ENCODE peak calls at places on chromosomes 5 and 9, in five cellular contexts. I, V, Q, D and T are unnamed samples.

GRCh38 chr9:124345751-124346281 is 69.4 kb downstream of the PSMB7 start:
- DNase-seq in Q (peak; percentile 47), I (no peak), V (no peak), D (no peak), T (no peak)

GRCh38 chr5:107915413-107915812 is 244.7 kb upstream of the EFNA5 start:
- DNase-seq in V (no peak), I (no peak), Q (no peak), D (peak; percentile 13), T (no peak)

GRCh38 chr9:133125706-133126696 is 5.0 kb upstream of the RALGDS start:
- DNase-seq in Q (peak; percentile 68), V (no peak), D (peak; percentile 73), I (peak; percentile 45), T (no peak)

GRCh38 chr5:36242534-36243144 is 914 bp upstream of the NADK2 start:
- DNase-seq in D (no peak), I (peak; percentile 9), Q (no peak), V (no peak), T (no peak)

GRCh38 chr9:133147412-133148271 is 16.1 kb downstream of the GBGT1 start:
- DNase-seq in D (peak; percentile 59), Q (peak; percentile 87), I (peak; percentile 88), V (peak; percentile 76), T (peak; percentile 92)

GRCh38 chr9:135615666-135616620 is 23.4 kb downstream of the GLT6D1 start:
- DNase-seq in Q (no peak), V (no peak), D (no peak), I (no peak), T (no peak)

GRCh38 chr9:133824802-133825186 is 86.6 kb upstream of the SARDH start:
- DNase-seq in I (no peak), Q (no peak), V (no peak), D (no peak), T (no peak)

GRCh38 chr5:87394407-87394806 is 18.3 kb downstream of the CCNH start:
- DNase-seq in V (peak; percentile 8), D (peak; percentile 77), Q (no peak), I (no peak), T (no peak)

GRCh38 chr9:133786371-133786753 is 48.2 kb upstream of the SARDH start:
- DNase-seq in V (no peak), D (no peak), I (peak; percentile 22), Q (no peak), T (no peak)

GRCh38 chr5:75588666-75589065 is 22.6 kb upstream of the ANKDD1B start:
- DNase-seq in D (peak; percentile 57), Q (no peak), V (no peak), I (no peak), T (peak; percentile 49)

GRCh38 chr5:173907686-173908371 is 19.7 kb downstream of the CPEB4 start:
- DNase-seq in D (no peak), I (no peak), Q (no peak), V (no peak), T (no peak)
- H3K4me1 ChIP-seq in D (peaks cover 29% of the 10 kb centered on the region), I (peaks cover 11% of the 10 kb centered on the region), Q (peaks cover 51% of the 10 kb centered on the region), V (no peaks in the 10 kb centered on the region), T (peaks cover 1% of the 10 kb centered on the region)

DNA sequence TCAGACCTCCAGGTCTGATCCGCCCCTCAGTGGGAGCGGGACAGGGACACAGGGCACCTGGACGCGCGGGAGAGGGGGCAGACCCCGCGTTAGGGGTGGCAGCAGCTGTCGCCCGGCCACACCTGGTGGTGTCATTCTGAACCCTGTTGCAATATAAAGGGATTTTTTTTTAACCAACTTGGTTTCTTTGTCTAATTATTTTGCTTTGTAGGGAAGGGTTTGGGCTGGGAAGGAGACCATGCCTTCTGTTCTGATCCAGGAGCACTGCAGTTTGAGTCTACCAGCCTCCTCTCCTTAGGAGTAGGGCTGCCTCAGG is 10.9 kb upstream of the ASS1 start:
- DNase-seq in Q (no peak), V (no peak), D (no peak), I (no peak), T (no peak)
- H3K4me3 ChIP-seq in Q (no peak overlapping the region), V (no peak overlapping the region), D (no peak overlapping the region), I (no peak overlapping the region), T (no peak overlapping the region)

DNA sequence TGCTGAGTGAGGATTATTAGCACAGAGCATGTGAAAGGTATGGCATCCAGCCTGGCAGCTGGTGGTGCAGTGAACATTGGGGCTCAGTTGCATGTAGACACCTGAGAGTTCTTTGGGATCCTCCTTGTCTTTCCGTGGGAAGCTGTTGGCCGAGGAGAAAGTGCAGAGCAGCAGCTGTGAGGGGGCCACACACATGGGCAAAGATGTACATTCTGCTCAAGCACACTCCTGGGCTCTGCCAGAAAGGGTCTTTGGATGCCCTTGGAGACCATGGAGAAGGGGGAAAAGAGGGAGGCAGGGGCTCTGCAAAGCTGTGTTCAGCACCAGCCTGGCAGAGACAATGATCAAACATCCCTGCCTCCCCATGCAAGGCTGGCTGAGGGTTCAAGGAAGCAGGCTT is 138.7 kb upstream of the PITX1 start:
- DNase-seq in Q (no peak), I (no peak), V (no peak), D (no peak), T (no peak)
- H3K27me3 ChIP-seq in Q (peaks cover 17% of the 10 kb centered on the region), I (peaks cover 16% of the 10 kb centered on the region), V (no peaks in the 10 kb centered on the region), D (peaks cover 95% of the 10 kb centered on the region), T (peaks cover 18% of the 10 kb centered on the region)

DNA sequence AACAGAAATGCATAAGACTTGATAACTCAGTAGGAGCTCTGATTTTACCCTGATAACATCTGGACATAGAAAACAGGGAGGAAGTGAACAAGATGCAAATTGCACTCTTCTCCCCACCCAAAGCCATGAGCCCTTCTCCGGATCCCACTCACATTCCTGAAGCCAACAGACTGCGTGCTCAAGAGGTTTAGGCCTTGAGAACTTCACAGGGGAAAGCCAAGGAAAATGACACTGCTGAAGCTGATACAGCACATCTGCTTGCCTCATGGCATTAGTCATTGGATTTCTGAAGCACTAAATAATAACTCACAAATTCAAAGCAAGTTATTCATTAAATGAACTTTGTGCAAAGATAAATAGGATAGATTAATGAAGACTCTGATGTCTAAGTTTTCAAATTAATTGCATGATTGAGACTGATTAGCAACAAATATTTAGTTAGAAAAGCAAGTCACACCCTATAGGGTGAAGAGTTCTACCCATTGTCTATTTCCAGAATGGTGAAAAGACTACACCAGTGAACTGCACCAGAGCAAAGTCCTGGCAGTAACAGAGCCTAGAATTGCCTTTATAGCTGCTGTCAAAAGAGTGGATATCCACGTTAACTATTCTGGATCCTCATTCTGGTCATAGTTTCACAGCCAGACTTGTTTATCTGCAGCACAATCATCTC is 432.3 kb upstream of the RGMB start:
- DNase-seq in D (peak; percentile 80), Q (no peak), I (no peak), V (peak; percentile 33), T (no peak)
- H3K4me1 ChIP-seq in D (no peaks in the 10 kb centered on the region), Q (no peaks in the 10 kb centered on the region), I (no peaks in the 10 kb centered on the region), V (no peaks in the 10 kb centered on the region), T (no peaks in the 10 kb centered on the region)

DNA sequence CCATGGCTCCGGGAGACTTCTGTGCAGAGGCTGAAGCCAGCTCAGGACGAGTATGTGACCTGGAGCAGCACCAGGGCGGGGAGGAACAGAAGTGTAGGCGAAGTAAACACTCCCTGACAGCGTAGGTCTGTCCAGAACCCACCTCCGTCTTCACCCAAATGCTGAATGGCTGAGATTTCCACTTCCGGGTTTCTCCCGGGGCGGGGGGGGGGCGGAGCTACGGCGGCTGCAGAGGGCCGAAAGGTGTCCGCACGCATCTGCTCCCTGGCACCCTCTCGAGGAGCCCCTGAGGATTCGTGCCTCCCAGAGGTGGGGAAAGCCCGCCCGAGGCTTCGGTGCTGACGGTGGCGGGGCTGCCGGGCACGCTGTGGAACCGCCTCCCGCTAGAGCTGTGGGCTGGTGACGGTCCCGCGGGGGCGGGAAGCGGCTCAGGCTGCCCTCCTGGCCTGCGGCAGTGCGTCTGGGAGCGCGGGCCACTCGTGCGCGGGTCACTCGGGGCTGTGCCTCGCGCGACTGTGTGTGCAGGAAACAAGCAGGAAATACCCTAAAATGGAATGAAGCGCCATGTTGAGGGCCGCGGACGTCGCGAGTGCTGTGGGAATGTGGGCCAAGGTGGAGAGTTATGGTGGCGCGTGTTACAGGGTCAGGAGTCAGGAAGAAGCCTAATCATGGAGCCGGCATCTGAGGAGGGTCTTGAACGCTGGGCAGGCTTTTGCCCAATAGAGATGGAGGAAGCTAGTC is 1425.4 kb downstream of the FOXD4L5 start:
- DNase-seq in Q (peak; percentile 57), I (no peak), D (peak; percentile 38), V (peak; percentile 66), T (no peak)
- H3K4me3 ChIP-seq in Q (peak overlapping the region; percentile 50), I (no peak overlapping the region), D (no peak overlapping the region), V (peak overlapping the region; percentile 59), T (no peak overlapping the region)

GRCh38 chr9:970310-971002 is 6.0 kb upstream of the DMRT3 start:
- DNase-seq in D (no peak), V (no peak), I (no peak), Q (no peak), T (no peak)

GRCh38 chr9:971901-972511 is 4.4 kb upstream of the DMRT3 start:
- DNase-seq in D (no peak), V (no peak), Q (no peak), I (peak; percentile 46), T (no peak)

GRCh38 chr9:974064-974992 is 2.1 kb upstream of the DMRT3 start:
- DNase-seq in V (no peak), I (no peak), D (no peak), Q (no peak), T (no peak)

GRCh38 chr9:973295-973842 is 3.1 kb upstream of the DMRT3 start:
- DNase-seq in I (no peak), Q (no peak), V (no peak), D (no peak), T (no peak)

DNA sequence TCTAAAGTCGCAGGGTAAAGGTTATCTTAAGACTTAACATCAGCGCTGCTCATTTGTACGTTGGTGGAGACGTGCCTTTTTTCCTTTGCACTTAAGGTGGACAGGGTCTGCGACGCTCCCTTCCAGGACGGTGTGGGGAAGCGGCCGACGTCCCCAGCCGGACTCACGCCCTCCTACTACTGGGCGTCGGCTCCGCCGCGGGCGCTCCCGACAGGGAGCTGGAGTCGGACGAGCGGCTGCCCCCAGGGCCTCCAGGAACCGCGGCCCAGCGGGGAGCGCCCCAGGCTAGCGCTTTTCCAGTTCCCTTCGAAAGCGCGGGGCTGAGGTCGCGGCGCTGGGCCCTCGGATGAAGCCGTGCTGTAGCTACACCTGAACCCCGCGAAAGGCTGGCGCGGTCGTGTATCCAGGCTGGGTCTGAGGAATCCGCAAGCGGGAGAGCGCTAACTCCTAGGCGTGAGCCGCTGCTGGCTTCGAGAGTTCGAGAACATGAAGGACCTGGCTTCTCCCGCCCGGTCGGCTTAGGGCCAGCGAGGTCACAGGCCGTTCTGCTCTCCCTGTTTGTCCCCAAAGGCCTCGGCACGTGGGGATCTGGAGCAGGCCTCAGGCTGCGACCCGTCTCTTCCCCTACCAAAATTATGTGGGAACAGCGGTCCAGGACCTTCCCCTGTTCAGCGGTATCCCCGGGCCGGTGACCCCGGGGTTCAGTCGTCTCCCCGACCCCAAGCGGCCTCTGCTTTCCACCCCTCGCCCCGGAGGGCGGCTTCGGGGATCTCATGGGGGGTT is 3.8 kb upstream of the DMRT3 start:
- DNase-seq in I (no peak), Q (no peak), V (no peak), D (no peak), T (no peak)
- H3K27me3 ChIP-seq in I (peaks cover 100% of the 10 kb centered on the region), Q (peaks cover 99% of the 10 kb centered on the region), V (peaks cover 81% of the 10 kb centered on the region), D (peaks cover 100% of the 10 kb centered on the region), T (peaks cover 4% of the 10 kb centered on the region)

GRCh38 chr9:127098916-127099315 is 23.5 kb downstream of the ANGPTL2 start:
- DNase-seq in Q (no peak), D (no peak), V (no peak), I (no peak), T (no peak)
- H3K4me1 ChIP-seq in Q (peaks cover 8% of the 10 kb centered on the region), D (peaks cover under 1% of the 10 kb centered on the region), V (no peaks in the 10 kb centered on the region), I (no peaks in the 10 kb centered on the region), T (no peaks in the 10 kb centered on the region)

DNA sequence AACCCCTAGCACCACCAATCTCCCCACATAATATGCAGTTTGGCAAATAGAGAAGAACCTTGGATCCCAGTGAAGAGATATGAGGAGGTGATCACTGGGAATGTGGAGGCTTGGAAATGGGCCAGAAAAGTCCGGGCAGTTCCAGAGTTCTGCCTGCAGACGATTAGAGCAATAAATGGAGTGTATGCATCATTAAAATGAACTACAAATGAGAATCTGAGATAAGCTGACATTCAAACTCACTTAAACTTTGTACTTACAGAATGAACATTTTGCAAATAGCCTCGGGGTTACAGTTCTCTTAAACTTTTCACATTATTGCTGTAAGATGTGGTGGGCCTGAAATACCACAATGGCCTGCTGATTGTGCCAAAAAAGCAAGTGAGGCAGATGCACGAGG is 23.0 kb upstream of the LHFPL2 start:
- DNase-seq in I (peak; percentile 65), Q (no peak), V (no peak), D (peak; percentile 83), T (peak; percentile 8)
- H3K4me3 ChIP-seq in I (no peak overlapping the region), Q (no peak overlapping the region), V (no peak overlapping the region), D (no peak overlapping the region), T (no peak overlapping the region)